ENCODE peak calls at places on chromosomes 2 and 18, in five cellular contexts. K, I, P, N and Q are unnamed samples.

GRCh38 chr2:29014811-29015414 is 33.8 kb downstream of the TOGARAM2 start:
- DNase-seq in K (peak), I (peak), P (peak), N (peak), Q (peak)

GRCh38 chr18:13147146-13147545 is 71.4 kb upstream of the LDLRAD4 start:
- DNase-seq in K (no peak), I (no peak), P (no peak), N (no peak), Q (no peak)

GRCh38 chr2:217873371-217873770 is 129.4 kb downstream of the TNS1 start:
- DNase-seq in K (no peak), I (no peak), P (no peak), N (no peak), Q (no peak)

GRCh38 chr2:32977228-32977758 is 30.5 kb downstream of the LTBP1 start:
- DNase-seq in K (peak), I (no peak), P (no peak), N (no peak), Q (no peak)

GRCh38 chr2:127193948-127194267 is 26.2 kb downstream of the CYP27C1 start:
- DNase-seq in K (peak), I (no peak), P (peak), N (no peak), Q (no peak)

GRCh38 chr2:50491541-50492114 is 540.3 kb downstream of the NRXN1 start:
- DNase-seq in K (peak), I (peak), P (peak), N (no peak), Q (peak)

GRCh38 chr2:128219891-128220290 is 98.8 kb downstream of the HS6ST1 start:
- DNase-seq in K (no peak), I (no peak), P (no peak), N (no peak), Q (no peak)

GRCh38 chr2:113232730-113233129 is 46.0 kb downstream of the PAX8 start:
- DNase-seq in K (no peak), I (no peak), P (no peak), N (no peak), Q (no peak)

GRCh38 chr2:84083984-84084383 is 375.1 kb downstream of the SUCLG1 start:
- DNase-seq in K (no peak), I (no peak), P (no peak), N (no peak), Q (no peak)

GRCh38 chr18:32257073-32257780 is 67.4 kb downstream of the MEP1B start:
- DNase-seq in K (no peak), I (no peak), P (no peak), N (no peak), Q (no peak)

GRCh38 chr2:215620528-215620927 is 184.7 kb upstream of the FN1 start:
- DNase-seq in K (no peak), I (no peak), P (no peak), N (no peak), Q (no peak)

GRCh38 chr2:240452471-240453256 is 17.2 kb downstream of the GPC1 start:
- DNase-seq in K (peak), I (no peak), P (peak), N (no peak), Q (no peak)

GRCh38 chr2:108492364-108492763 is 41.9 kb upstream of the LIMS1 start:
- DNase-seq in K (peak), I (no peak), P (peak), N (no peak), Q (no peak)

GRCh38 chr2:138421315-138421970 is 80.1 kb upstream of the SPOPL start:
- DNase-seq in K (peak), I (no peak), P (no peak), N (no peak), Q (no peak)